ENCODE peak calls at places on chromosomes 16 and 17, in four cellular contexts. W is AG04450, Q is PC-3, K is H9. X is an unnamed sample.
A peak's percentile ranks its signal among the peaks of the same experiment; 100 is the strongest.

GRCh38 chr16:1708768-1709180 is 2.8 kb downstream of the MAPK8IP3 start:
- DNase-seq in W (peak; percentile 45), Q (peak; percentile 81), K (no peak), X (no peak)

GRCh38 chr16:80230328-80231117 is 310.3 kb upstream of the DYNLRB2 start:
- DNase-seq in W (no peak), Q (no peak), K (no peak), X (no peak)

GRCh38 chr17:9054146-9054545 is 32.8 kb downstream of the NTN1 start:
- DNase-seq in W (no peak), Q (no peak), K (peak; percentile 51), X (peak; percentile 56)

GRCh38 chr16:23252310-23252709 is 49.8 kb upstream of the SCNN1B start:
- DNase-seq in W (no peak), Q (no peak), K (no peak), X (no peak)

GRCh38 chr17:18185391-18185790 is 1.8 kb downstream of the ALKBH5 start:
- DNase-seq in W (no peak), Q (peak; percentile 38), K (no peak), X (peak; percentile 37)

GRCh38 chr16:10514369-10515055 is 65.9 kb downstream of the EMP2 start:
- DNase-seq in W (peak; percentile 46), Q (peak; percentile 69), K (no peak), X (peak; percentile 79)

GRCh38 chr17:82930924-82931695 is 91.3 kb upstream of the ZNF750 start:
- DNase-seq in W (no peak), Q (no peak), K (no peak), X (no peak)

GRCh38 chr17:72412650-72413076 is 291.8 kb downstream of the SOX9 start:
- DNase-seq in W (no peak), Q (no peak), K (no peak), X (no peak)

GRCh38 chr16:31348578-31348977 is 6.4 kb upstream of the ITGAX start:
- DNase-seq in W (no peak), Q (no peak), K (no peak), X (no peak)

GRCh38 chr17:40311575-40311974 is 2.6 kb downstream of the RARA start:
- DNase-seq in W (no peak), Q (peak; percentile 70), K (no peak), X (no peak)

GRCh38 chr17:10499950-10500349 is 18.4 kb downstream of the MYH1 start:
- DNase-seq in W (no peak), Q (no peak), K (no peak), X (no peak)

X was measured in GM23338.